ENCODE peak calls at places on chromosome 12, in six cellular contexts. G, Z, H, T, U and N are unnamed samples.

GRCh38 chr12:107990325-107990724 is 138.8 kb upstream of the WSCD2 start:
- DNase-seq in G (peak), T (no peak), Z (no peak), U (peak), H (peak), N (peak)

GRCh38 chr12:84034891-84035290 is 877.7 kb downstream of the SLC6A15 start:
- DNase-seq in U (no peak), Z (no peak), H (no peak), T (peak), G (no peak), N (no peak)

GRCh38 chr12:7571253-7571652 is 67.7 kb upstream of the CD163 start:
- DNase-seq in H (no peak), G (no peak), U (no peak), T (no peak), Z (no peak), N (no peak)

GRCh38 chr12:92363295-92364146 is 217.9 kb upstream of the BTG1 start:
- DNase-seq in T (peak), H (peak), G (peak), Z (no peak), U (peak), N (peak)

GRCh38 chr12:113467154-113467513 is 4.5 kb downstream of the LHX5 start:
- DNase-seq in Z (no peak), G (no peak), T (no peak), U (no peak), H (no peak), N (no peak)

GRCh38 chr12:19994970-19995369 is 373.4 kb upstream of the PDE3A start:
- DNase-seq in H (no peak), Z (no peak), G (no peak), T (no peak), U (peak), N (peak)

GRCh38 chr12:26369588-26369987 is 174.2 kb downstream of the SSPN start:
- DNase-seq in T (peak), Z (no peak), G (peak), U (peak), H (no peak), N (peak)

GRCh38 chr12:14207946-14208612 is 157.4 kb upstream of the ATF7IP start:
- DNase-seq in H (no peak), T (no peak), G (no peak), Z (no peak), U (no peak), N (no peak)

GRCh38 chr12:46774011-46774633 is 51.7 kb downstream of the SLC38A4 start:
- DNase-seq in G (no peak), Z (no peak), H (no peak), T (peak), U (peak), N (peak)

GRCh38 chr12:104356231-104357115 is 52.9 kb downstream of the EID3 start:
- DNase-seq in G (no peak), T (peak), H (no peak), U (peak), Z (no peak), N (no peak)

GRCh38 chr12:93603762-93604161 is 31.3 kb downstream of the SOCS2 start:
- DNase-seq in T (no peak), Z (no peak), H (no peak), U (no peak), G (no peak), N (no peak)

GRCh38 chr12:636632-637031 is 26.6 kb downstream of the NINJ2 start:
- DNase-seq in Z (no peak), H (no peak), U (no peak), G (no peak), T (no peak), N (no peak)

GRCh38 chr12:633731-634130 is 29.5 kb downstream of the NINJ2 start:
- DNase-seq in Z (no peak), G (no peak), T (no peak), U (peak), H (no peak), N (no peak)

GRCh38 chr12:630656-631632 is 32.3 kb downstream of the NINJ2 start:
- DNase-seq in Z (no peak), H (no peak), T (no peak), U (no peak), G (no peak), N (no peak)

GRCh38 chr12:627863-628805 is 35.1 kb downstream of the NINJ2 start:
- DNase-seq in H (no peak), T (no peak), G (no peak), Z (no peak), U (no peak), N (no peak)

GRCh38 chr12:632102-632696 is 31.0 kb downstream of the NINJ2 start:
- DNase-seq in H (no peak), T (peak), U (peak), Z (no peak), G (no peak), N (peak)
- H3K4me3 ChIP-seq in H (no peak), T (no peak), U (peak), Z (peak), G (no peak), N (no peak)

GRCh38 chr12:6226701-6227096 is 26.5 kb downstream of the CD9 start:
- DNase-seq in U (peak), H (peak), G (peak), T (no peak), Z (no peak), N (peak)

GRCh38 chr12:6224550-6224949 is 24.4 kb downstream of the CD9 start:
- DNase-seq in G (peak), Z (no peak), H (peak), U (peak), T (no peak), N (no peak)

GRCh38 chr12:6228535-6229223 is 28.5 kb downstream of the CD9 start:
- DNase-seq in U (peak), Z (no peak), H (peak), G (peak), T (no peak), N (no peak)

GRCh38 chr12:6225630-6226001 is 25.4 kb downstream of the CD9 start:
- DNase-seq in U (peak), H (no peak), G (no peak), Z (no peak), T (no peak), N (no peak)

GRCh38 chr12:6226002-6226700 is 26.0 kb downstream of the CD9 start:
- DNase-seq in Z (no peak), H (peak), T (peak), U (peak), G (peak), N (peak)
- H3K4me3 ChIP-seq in Z (no peak), H (peak), T (no peak), U (peak), G (no peak), N (peak)

GRCh38 chr12:16606936-16607335 is 974 bp upstream of the LMO3 start:
- DNase-seq in G (no peak), Z (no peak), U (no peak), T (no peak), H (peak), N (no peak)
- H3K4me3 ChIP-seq in G (peak), Z (peak), U (peak), T (no peak), H (peak), N (no peak)

GRCh38 chr12:112000806-112001205 is 12.2 kb downstream of the TMEM116 start:
- DNase-seq in U (no peak), G (no peak), H (no peak), Z (no peak), T (no peak), N (no peak)

GRCh38 chr12:111998015-111998414 is 14.9 kb downstream of the TMEM116 start:
- DNase-seq in G (no peak), T (no peak), U (no peak), Z (no peak), H (no peak), N (no peak)

GRCh38 chr12:112005419-112006395 is 7.3 kb downstream of the TMEM116 start:
- DNase-seq in U (peak), G (no peak), T (peak), H (no peak), Z (no peak), N (peak)

GRCh38 chr12:112004041-112004440 is 8.9 kb downstream of the TMEM116 start:
- DNase-seq in U (no peak), T (no peak), G (no peak), Z (no peak), H (no peak), N (no peak)

GRCh38 chr12:112001555-112001954 is 11.4 kb downstream of the TMEM116 start:
- DNase-seq in U (peak), T (peak), G (no peak), H (no peak), Z (no peak), N (peak)
- H3K4me3 ChIP-seq in U (no peak), T (no peak), G (no peak), H (no peak), Z (no peak), N (no peak)

GRCh38 chr12:64687816-64688599 is 71.2 kb downstream of the GNS start:
- DNase-seq in U (no peak), T (peak), G (no peak), Z (no peak), H (no peak), N (peak)
- H3K4me3 ChIP-seq in U (no peak), T (no peak), G (no peak), Z (no peak), H (no peak), N (no peak)

GRCh38 chr12:101876861-101877815 is at the start of gene DRAM1:
- DNase-seq in T (peak), U (peak), G (peak), H (peak), Z (peak), N (peak)
- H3K4me3 ChIP-seq in T (peak), U (peak), G (peak), H (peak), Z (peak), N (peak)